ENCODE peak calls at places on chromosomes 4 and X, in nine cellular contexts. One of them, this sample, is unnamed.

GRCh38 chr4:1167244-1167949 is 5.0 kb downstream of the SPON2 start:
- DNase-seq in NCI-H345: peak; percentile 87
- DNase-seq in AG08396: peak; percentile 79
- DNase-seq in DMS 273 treated with DMSO at 0.1 percent for 48 hours: no peak
- DNase-seq in EL: peak; percentile 89
- DNase-seq in GM20000: peak; percentile 91
- DNase-seq in NAMALWA: peak; percentile 97
- DNase-seq in IMR-90: peak; percentile 79
- DNase-seq in WTC11: peak; percentile 90
- DNase-seq in this sample: peak; percentile 97

GRCh38 chrX:54492340-54492739 is 3.7 kb downstream of the FGD1 start:
- DNase-seq in NAMALWA: no peak
- DNase-seq in DMS 273 treated with DMSO at 0.1 percent for 48 hours: no peak
- DNase-seq in AG08396: peak; percentile 67
- DNase-seq in NCI-H345: no peak
- DNase-seq in EL: peak; percentile 61
- DNase-seq in GM20000: no peak
- DNase-seq in WTC11: no peak
- DNase-seq in IMR-90: peak; percentile 70
- DNase-seq in this sample: no peak

GRCh38 chr4:4627111-4627510 is 85.3 kb upstream of the STX18 start:
- DNase-seq in DMS 273 treated with DMSO at 0.1 percent for 48 hours: no peak
- DNase-seq in NAMALWA: no peak
- DNase-seq in IMR-90: no peak
- DNase-seq in AG08396: no peak
- DNase-seq in EL: no peak
- DNase-seq in NCI-H345: no peak
- DNase-seq in GM20000: no peak
- DNase-seq in WTC11: peak; percentile 32
- DNase-seq in this sample: no peak

GRCh38 chrX:151396827-151397740 is at the start of gene VMA21:
- DNase-seq in DMS 273 treated with DMSO at 0.1 percent for 48 hours: peak; percentile 72
- DNase-seq in WTC11: peak; percentile 61
- DNase-seq in NCI-H345: peak; percentile 88
- DNase-seq in GM20000: peak; percentile 86
- DNase-seq in AG08396: peak; percentile 93
- DNase-seq in IMR-90: peak; percentile 82
- DNase-seq in EL: peak; percentile 83
- DNase-seq in NAMALWA: peak; percentile 78
- DNase-seq in this sample: peak; percentile 89

GRCh38 chrX:15343075-15343476 is 7.8 kb upstream of the PIGA start:
- DNase-seq in EL: peak; percentile 41
- DNase-seq in GM20000: no peak
- DNase-seq in DMS 273 treated with DMSO at 0.1 percent for 48 hours: no peak
- DNase-seq in AG08396: peak; percentile 16
- DNase-seq in IMR-90: peak; percentile 60
- DNase-seq in WTC11: no peak
- DNase-seq in NAMALWA: no peak
- DNase-seq in NCI-H345: no peak
- DNase-seq in this sample: no peak

GRCh38 chr4:130648570-130648969 is 1552.6 kb downstream of the C4orf33 start:
- DNase-seq in IMR-90: no peak
- DNase-seq in NCI-H345: no peak
- DNase-seq in EL: no peak
- DNase-seq in DMS 273 treated with DMSO at 0.1 percent for 48 hours: no peak
- DNase-seq in NAMALWA: no peak
- DNase-seq in WTC11: no peak
- DNase-seq in GM20000: no peak
- DNase-seq in AG08396: no peak
- DNase-seq in this sample: no peak

GRCh38 chr4:84529169-84529751 is 30.2 kb upstream of the NKX6-1 start:
- DNase-seq in AG08396: peak; percentile 10
- DNase-seq in EL: peak; percentile 18
- DNase-seq in IMR-90: peak; percentile 11
- DNase-seq in NCI-H345: peak; percentile 6
- DNase-seq in NAMALWA: peak; percentile 56
- DNase-seq in WTC11: no peak
- DNase-seq in DMS 273 treated with DMSO at 0.1 percent for 48 hours: no peak
- DNase-seq in GM20000: peak; percentile 27
- DNase-seq in this sample: peak; percentile 51

GRCh38 chr4:124097447-124097846 is 615.1 kb downstream of the ANKRD50 start:
- DNase-seq in IMR-90: no peak
- DNase-seq in GM20000: no peak
- DNase-seq in WTC11: no peak
- DNase-seq in NCI-H345: no peak
- DNase-seq in AG08396: no peak
- DNase-seq in NAMALWA: no peak
- DNase-seq in EL: no peak
- DNase-seq in DMS 273 treated with DMSO at 0.1 percent for 48 hours: no peak
- DNase-seq in this sample: no peak

GRCh38 chrX:125090046-125090445 is 229.6 kb upstream of the TEX13C start:
- DNase-seq in NAMALWA: no peak
- DNase-seq in DMS 273 treated with DMSO at 0.1 percent for 48 hours: no peak
- DNase-seq in NCI-H345: peak; percentile 3
- DNase-seq in GM20000: no peak
- DNase-seq in WTC11: no peak
- DNase-seq in IMR-90: no peak
- DNase-seq in EL: no peak
- DNase-seq in AG08396: no peak
- DNase-seq in this sample: no peak

GRCh38 chrX:6129751-6130150 is 98.9 kb downstream of the NLGN4X start:
- DNase-seq in IMR-90: no peak
- DNase-seq in GM20000: no peak
- DNase-seq in EL: no peak
- DNase-seq in WTC11: no peak
- DNase-seq in NCI-H345: no peak
- DNase-seq in AG08396: no peak
- DNase-seq in DMS 273 treated with DMSO at 0.1 percent for 48 hours: no peak
- DNase-seq in NAMALWA: no peak
- DNase-seq in this sample: no peak

GRCh38 chr4:129972257-129972656 is 876.3 kb downstream of the C4orf33 start:
- DNase-seq in WTC11: no peak
- DNase-seq in NAMALWA: no peak
- DNase-seq in DMS 273 treated with DMSO at 0.1 percent for 48 hours: no peak
- DNase-seq in NCI-H345: peak; percentile 1
- DNase-seq in GM20000: no peak
- DNase-seq in IMR-90: no peak
- DNase-seq in EL: no peak
- DNase-seq in AG08396: no peak
- DNase-seq in this sample: no peak

GRCh38 chr4:40059362-40059761 is 2.7 kb downstream of the N4BP2 start:
- DNase-seq in AG08396: no peak
- DNase-seq in WTC11: no peak
- DNase-seq in DMS 273 treated with DMSO at 0.1 percent for 48 hours: no peak
- DNase-seq in EL: no peak
- DNase-seq in IMR-90: no peak
- DNase-seq in NAMALWA: no peak
- DNase-seq in GM20000: no peak
- DNase-seq in NCI-H345: no peak
- DNase-seq in this sample: no peak

GRCh38 chr4:111788046-111788642 is 357.1 kb upstream of the FAM241A start:
- DNase-seq in WTC11: peak; percentile 65
- DNase-seq in GM20000: no peak
- DNase-seq in IMR-90: no peak
- DNase-seq in NAMALWA: no peak
- DNase-seq in AG08396: no peak
- DNase-seq in NCI-H345: no peak
- DNase-seq in DMS 273 treated with DMSO at 0.1 percent for 48 hours: no peak
- DNase-seq in EL: no peak
- DNase-seq in this sample: no peak

GRCh38 chr4:3481113-3481531 is 18.0 kb downstream of the DOK7 start:
- DNase-seq in IMR-90: no peak
- DNase-seq in GM20000: no peak
- DNase-seq in EL: no peak
- DNase-seq in NCI-H345: peak; percentile 38
- DNase-seq in WTC11: no peak
- DNase-seq in AG08396: no peak
- DNase-seq in DMS 273 treated with DMSO at 0.1 percent for 48 hours: no peak
- DNase-seq in NAMALWA: no peak
- DNase-seq in this sample: no peak

GRCh38 chr4:148214529-148215166 is 227.6 kb downstream of the NR3C2 start:
- DNase-seq in DMS 273 treated with DMSO at 0.1 percent for 48 hours: no peak
- DNase-seq in NCI-H345: no peak
- DNase-seq in NAMALWA: no peak
- DNase-seq in WTC11: no peak
- DNase-seq in GM20000: no peak
- DNase-seq in AG08396: peak; percentile 20
- DNase-seq in EL: no peak
- DNase-seq in IMR-90: peak; percentile 5
- DNase-seq in this sample: no peak

This sample was measured in RPMI8226.